ENCODE peak calls at places on chromosomes 6 and 20, in five cellular contexts. O, R, G, X and H are unnamed samples. For H3K36me3 and H3K27me3, the result is how much of the 10 kb centered on the place peaks cover.

GRCh38 chr20:51985013-51985415 is 182.7 kb upstream of the SALL4 start:
- DNase-seq in G (peak), R (no peak), O (no peak), X (no peak), H (no peak)

GRCh38 chr6:3229566-3230274 is 2.3 kb upstream of the TUBB2B start:
- DNase-seq in R (no peak), O (no peak), G (no peak), X (peak), H (peak)

GRCh38 chr6:143507358-143508145 is 4.0 kb downstream of the FUCA2 start:
- DNase-seq in X (no peak), R (no peak), O (no peak), G (no peak), H (no peak)

GRCh38 chr20:25744261-25744660 is 47.6 kb upstream of the ZNF337 start:
- DNase-seq in X (no peak), R (no peak), O (no peak), G (no peak), H (no peak)

GRCh38 chr6:112163295-112164257 is 76.2 kb downstream of the FAM229B start:
- DNase-seq in G (peak), X (peak), O (peak), R (peak), H (peak)

GRCh38 chr6:10429638-10430427 is 15.0 kb upstream of the TFAP2A start:
- DNase-seq in O (no peak), X (peak), R (no peak), G (peak), H (peak)

GRCh38 chr6:35237466-35237865 is 22.1 kb upstream of the ZNF76 start:
- DNase-seq in O (peak), R (no peak), X (no peak), G (no peak), H (no peak)

GRCh38 chr6:118509009-118509617 is 39.0 kb upstream of the PLN start:
- DNase-seq in G (peak), O (no peak), X (no peak), R (no peak), H (no peak)

GRCh38 chr6:33683051-33683571 is 28.4 kb downstream of the UQCC2 start:
- DNase-seq in R (no peak), G (no peak), O (no peak), X (no peak), H (no peak)

GRCh38 chr6:140225587-140226438 is 851.4 kb upstream of the CITED2 start:
- DNase-seq in X (no peak), O (no peak), R (no peak), G (peak), H (no peak)

GRCh38 chr20:2065111-2065510 is 36.5 kb upstream of the STK35 start:
- DNase-seq in O (no peak), G (no peak), X (no peak), R (no peak), H (no peak)

GRCh38 chr6:104787305-104787704 is 72.4 kb downstream of the HACE1 start:
- DNase-seq in O (no peak), X (no peak), G (no peak), R (no peak), H (no peak)

GRCh38 chr20:31790401-31790800 is 28.8 kb upstream of the MYLK2 start:
- DNase-seq in X (peak), R (no peak), O (no peak), G (no peak), H (no peak)

GRCh38 chr20:10863337-10864060 is 189.7 kb upstream of the JAG1 start:
- DNase-seq in R (no peak), G (peak), O (no peak), X (no peak), H (no peak)

GRCh38 chr6:155493694-155494143 is 38.1 kb upstream of the NOX3 start:
- DNase-seq in X (no peak), O (no peak), G (peak), R (no peak), H (peak)

GRCh38 chr6:146357578-146358340 is 185.9 kb upstream of the RAB32 start:
- DNase-seq in G (peak), O (no peak), R (no peak), X (no peak), H (no peak)

GRCh38 chr6:151051164-151051563 is 185.7 kb downstream of the MTHFD1L start:
- DNase-seq in R (no peak), X (no peak), O (no peak), G (no peak), H (no peak)

GRCh38 chr6:7918403-7918802 is 7.8 kb upstream of the TXNDC5 start:
- DNase-seq in X (no peak), O (no peak), G (no peak), R (no peak), H (no peak)

GRCh38 chr20:18719426-18719825 is 94.2 kb upstream of the SCP2D1 start:
- DNase-seq in R (no peak), O (peak), G (peak), X (no peak), H (no peak)

GRCh38 chr6:2626381-2626780 is 124.3 kb downstream of the MYLK4 start:
- DNase-seq in X (no peak), G (peak), R (no peak), O (no peak), H (no peak)

GRCh38 chr6:105272783-105273182 is 93.0 kb upstream of the POPDC3 start:
- DNase-seq in G (no peak), R (no peak), O (peak), X (no peak), H (no peak)

GRCh38 chr6:18042536-18043145 is 55.2 kb upstream of the KIF13A start:
- DNase-seq in O (no peak), X (no peak), G (no peak), R (no peak), H (no peak)

GRCh38 chr20:503048-503737 is 40.4 kb downstream of the CSNK2A1 start:
- DNase-seq in G (no peak), O (no peak), X (no peak), R (no peak), H (no peak)

GRCh38 chr20:5030348-5031205 is 29.3 kb upstream of the SLC23A2 start:
- DNase-seq in G (no peak), X (no peak), R (no peak), O (no peak), H (no peak)

GRCh38 chr6:113662688-113663333 is 194.3 kb upstream of the MARCKS start:
- DNase-seq in X (no peak), R (no peak), O (no peak), G (no peak), H (no peak)

GRCh38 chr6:142323377-142323776 is 21.6 kb downstream of the ADGRG6 start:
- DNase-seq in G (no peak), O (no peak), X (no peak), R (no peak), H (no peak)

GRCh38 chr6:116536216-116536621 is 9.3 kb downstream of the TRAPPC3L start:
- DNase-seq in R (peak), X (peak), G (peak), O (peak), H (peak)

GRCh38 chr6:12324096-12324495 is 33.9 kb downstream of the EDN1 start:
- DNase-seq in R (no peak), X (no peak), G (peak), O (no peak), H (no peak)

GRCh38 chr6:127514396-127515227 is 4.5 kb downstream of the MTCL3 start:
- DNase-seq in O (peak), G (peak), R (peak), X (peak), H (peak)

GRCh38 chr20:18202966-18203365 is 65.3 kb downstream of the KAT14 start:
- DNase-seq in X (no peak), R (no peak), O (no peak), G (no peak), H (no peak)

GRCh38 chr6:69581576-69581975 is 215.2 kb downstream of the LMBRD1 start:
- DNase-seq in O (no peak), X (no peak), R (no peak), G (no peak), H (no peak)

DNA sequence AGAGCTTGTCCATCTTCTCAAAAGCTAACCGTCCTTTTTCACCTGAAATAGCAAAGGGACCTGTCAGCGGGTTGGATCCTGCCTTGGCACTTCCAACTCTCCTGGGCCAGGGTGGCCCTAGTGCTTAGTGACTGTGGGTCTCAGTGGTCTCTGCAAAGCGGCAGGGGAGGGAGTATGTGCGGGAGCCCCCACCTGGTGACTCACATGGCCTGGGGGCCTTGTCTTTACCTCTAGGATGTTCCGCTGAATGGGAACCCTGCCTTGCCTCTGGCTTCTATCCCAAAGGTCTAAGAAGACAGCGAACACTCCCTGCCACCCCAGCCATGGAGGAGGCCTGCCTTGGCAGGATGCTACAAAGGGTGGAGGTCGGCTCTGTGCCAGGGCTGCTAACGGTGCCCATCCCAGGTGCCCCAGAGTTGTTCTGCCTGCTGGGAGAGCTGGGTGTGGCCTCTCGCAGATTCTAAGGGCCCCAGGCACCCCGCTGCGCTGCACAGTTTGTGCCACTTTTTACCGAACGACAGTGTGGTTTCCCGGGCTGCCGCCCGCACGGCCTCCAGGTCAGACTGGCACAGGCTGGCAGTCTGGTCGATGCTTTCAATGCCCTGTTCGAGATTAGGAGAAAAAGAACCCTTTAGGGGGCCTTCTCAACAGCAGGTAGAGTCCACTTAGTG is 77.2 kb downstream of the PTPN1 start:
- DNase-seq in G (no peak), O (no peak), X (no peak), R (no peak), H (no peak)
- H3K36me3 ChIP-seq in G (half or more), O (under half), X (half or more), R (under half), H (under half)

DNA sequence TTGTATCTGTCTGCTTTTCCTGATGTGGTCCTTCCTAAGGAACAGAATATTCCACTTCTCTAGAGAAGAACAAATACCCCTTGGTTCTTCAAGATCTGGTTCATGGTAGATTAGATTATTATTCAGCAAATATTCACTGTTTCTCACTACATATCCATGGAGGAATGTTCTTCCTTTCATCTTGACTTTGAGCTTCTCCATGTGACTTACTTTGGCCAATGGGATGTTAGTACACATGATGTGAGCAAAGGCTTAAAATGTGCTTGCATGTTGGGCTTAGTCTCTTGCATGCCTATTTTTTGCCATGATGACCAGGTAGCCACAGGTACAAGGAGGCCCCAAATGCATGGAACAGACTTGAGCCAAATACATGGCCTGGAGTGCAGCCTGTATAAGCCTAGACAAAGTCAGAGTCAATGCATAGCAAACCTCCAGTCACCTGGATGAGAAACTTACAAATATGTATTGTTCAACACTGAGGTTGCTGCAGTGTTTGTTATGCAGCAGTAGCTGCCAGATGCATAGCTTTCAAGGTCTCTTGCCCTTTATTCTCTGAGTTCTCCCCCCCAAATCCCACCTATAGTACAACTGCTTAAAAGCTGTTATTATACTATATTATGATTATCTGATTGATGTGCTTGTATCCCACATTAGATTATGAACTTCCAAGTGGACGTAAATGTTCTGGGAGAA is 50.0 kb upstream of the CHD6 start:
- DNase-seq in O (no peak), G (no peak), R (no peak), X (no peak), H (no peak)
- H3K27me3 ChIP-seq in O (under half), G (under half), R (under half), X (under half), H (under half)

DNA sequence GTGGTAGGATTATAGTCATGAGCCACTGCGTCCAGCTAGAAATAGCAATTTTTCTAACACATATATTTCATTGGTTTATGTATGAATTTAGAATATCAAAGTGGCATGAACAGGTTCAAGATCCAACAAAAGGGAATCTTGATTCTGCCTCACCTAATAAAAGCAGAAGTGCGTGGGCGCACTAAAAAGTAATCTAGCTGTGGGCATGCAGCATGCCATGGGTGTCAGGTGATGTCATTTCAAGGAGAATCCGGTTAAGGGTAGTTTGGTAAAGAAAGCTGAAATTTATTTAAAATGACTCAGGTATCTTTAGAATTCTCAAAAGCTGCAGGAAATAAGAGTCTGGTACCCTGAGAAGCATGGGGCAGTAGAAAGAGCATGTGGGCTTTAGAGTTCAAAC is 17.6 kb downstream of the LRRN4 start:
- DNase-seq in X (no peak), O (no peak), R (no peak), G (no peak), H (no peak)
- H3K36me3 ChIP-seq in X (half or more), O (under half), R (under half), G (under half), H (under half)

DNA sequence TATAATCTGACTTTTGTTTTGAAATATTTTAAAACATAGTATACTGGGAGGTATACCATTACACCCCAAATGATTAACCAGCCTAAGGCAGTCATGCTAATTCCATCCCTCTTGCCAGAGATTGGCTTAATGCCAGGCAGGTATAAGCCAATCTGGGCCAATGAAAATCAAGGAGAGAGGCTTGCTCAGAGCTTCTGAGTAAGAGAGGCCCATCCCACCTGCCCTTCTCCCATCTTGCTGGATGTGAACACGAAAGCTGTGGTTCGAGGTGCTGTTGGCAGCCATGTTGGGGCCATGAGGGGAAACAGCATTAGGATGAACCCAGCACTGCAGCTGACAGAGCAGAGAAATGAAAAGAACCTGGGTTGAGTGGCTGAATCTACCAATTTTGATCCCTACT is 152.2 kb downstream of the CDC5L start:
- DNase-seq in G (no peak), R (no peak), O (no peak), X (no peak), H (no peak)
- H3K27me3 ChIP-seq in G (under half), R (under half), O (under half), X (under half), H (under half)

GRCh38 chr6:39876111-39876510 is 58.2 kb downstream of the MOCS1 start:
- DNase-seq in O (no peak), G (no peak), X (no peak), R (no peak), H (no peak)
- H3K36me3 ChIP-seq in O (under half), G (under half), X (under half), R (under half), H (under half)